ENCODE peak calls at places on chromosomes 3 and 15, in eight cellular contexts. C is body of pancreas; E is WERI-Rb-1; U is CD4-positive, alpha-beta T cell; K is tibial artery; V is BJ; G is fibroblast of villous mesenchyme; P is cardiac fibroblast. H is an unnamed sample.

GRCh38 chr3:31724144-31724543 is 191.4 kb downstream of the STT3B start:
- DNase-seq in P (no peak), G (peak), K (no peak), U (no peak), E (no peak), V (no peak), C (no peak), H (no peak)

GRCh38 chr3:161273589-161274218 is 52.6 kb downstream of the NMD3 start:
- DNase-seq in E (no peak), V (no peak), C (peak), K (no peak), P (peak), U (peak), G (peak), H (no peak)

GRCh38 chr15:74584779-74585178 is 30.9 kb upstream of the CLK3 start:
- DNase-seq in C (no peak), E (no peak), P (no peak), U (no peak), K (no peak), G (no peak), V (no peak), H (no peak)

GRCh38 chr3:190424108-190424477 is 25.6 kb downstream of the TMEM207 start:
- DNase-seq in U (no peak), E (no peak), P (no peak), V (no peak), G (no peak), K (no peak), C (no peak), H (no peak)

GRCh38 chr3:133921592-133921991 is 25.9 kb upstream of the RAB6B start:
- DNase-seq in V (no peak), E (no peak), U (no peak), P (no peak), K (no peak), G (no peak), C (no peak), H (no peak)

GRCh38 chr3:98884675-98885371 is 16.7 kb downstream of the DCBLD2 start:
- DNase-seq in V (no peak), K (no peak), G (peak), P (peak), U (no peak), C (no peak), E (no peak), H (no peak)

GRCh38 chr3:195558602-195559001 is 15.5 kb upstream of the PPP1R2 start:
- DNase-seq in K (no peak), U (no peak), E (peak), G (peak), P (peak), C (peak), V (peak), H (no peak)

GRCh38 chr3:4417449-4417848 is 49.6 kb downstream of the SUMF1 start:
- DNase-seq in V (no peak), P (peak), G (peak), K (peak), E (no peak), C (no peak), U (no peak), H (no peak)

GRCh38 chr3:75101329-75102147 is 487.1 kb upstream of the CNTN3 start:
- DNase-seq in K (no peak), E (no peak), G (no peak), C (no peak), U (no peak), P (no peak), V (no peak), H (no peak)

GRCh38 chr15:56040081-56041035 is 46.9 kb upstream of the NEDD4 start:
- DNase-seq in E (no peak), G (peak), K (peak), V (peak), P (peak), C (peak), U (no peak), H (peak)

GRCh38 chr15:55740981-55741591 is 1.9 kb downstream of the PRTG start:
- DNase-seq in V (no peak), E (no peak), P (no peak), C (no peak), U (no peak), K (no peak), G (peak), H (no peak)

GRCh38 chr3:53773586-53774368 is 72.4 kb downstream of the CHDH start:
- DNase-seq in G (peak), E (no peak), V (peak), C (peak), P (peak), U (no peak), K (no peak), H (peak)

GRCh38 chr3:4508048-4508981 is 15.2 kb downstream of the ITPR1 start:
- DNase-seq in E (no peak), P (no peak), U (no peak), V (no peak), K (no peak), G (no peak), C (no peak), H (no peak)

GRCh38 chr15:71448688-71449114 is 333.4 kb downstream of the THSD4 start:
- DNase-seq in C (peak), E (peak), G (peak), K (no peak), V (no peak), U (no peak), P (peak), H (no peak)

GRCh38 chr3:197309528-197310361 is 11.3 kb upstream of the DLG1 start:
- DNase-seq in U (no peak), G (peak), P (peak), V (peak), C (no peak), E (no peak), K (no peak), H (no peak)

GRCh38 chr3:70310809-70311208 is 1.6 kb downstream of the MDFIC2 start:
- DNase-seq in P (no peak), G (no peak), K (no peak), E (no peak), V (no peak), C (no peak), U (no peak), H (no peak)

GRCh38 chr3:70312336-70312735 is at the start of gene MDFIC2:
- DNase-seq in E (no peak), U (no peak), K (no peak), V (no peak), G (no peak), C (no peak), P (no peak), H (no peak)

GRCh38 chr3:70309591-70309990 is 2.8 kb downstream of the MDFIC2 start:
- DNase-seq in C (no peak), G (no peak), V (no peak), P (no peak), E (no peak), K (no peak), U (no peak), H (no peak)

GRCh38 chr3:70308760-70309159 is 3.7 kb downstream of the MDFIC2 start:
- DNase-seq in K (no peak), C (no peak), P (peak), V (no peak), E (peak), U (no peak), G (no peak), H (no peak)
- TF ChIP-seq CTCF in K (no peak), C (no peak), P (no peak), V (peak), E (peak), U (no peak), G (no peak), H (no peak)

GRCh38 chr3:39637807-39638206 is 170.3 kb downstream of the MOBP start:
- DNase-seq in K (no peak), G (peak), C (no peak), P (peak), E (no peak), U (no peak), V (no peak), H (no peak)
- TF ChIP-seq CTCF in K (no peak), G (peak), C (peak), P (peak), E (peak), U (no peak), V (peak), H (no peak)

DNA sequence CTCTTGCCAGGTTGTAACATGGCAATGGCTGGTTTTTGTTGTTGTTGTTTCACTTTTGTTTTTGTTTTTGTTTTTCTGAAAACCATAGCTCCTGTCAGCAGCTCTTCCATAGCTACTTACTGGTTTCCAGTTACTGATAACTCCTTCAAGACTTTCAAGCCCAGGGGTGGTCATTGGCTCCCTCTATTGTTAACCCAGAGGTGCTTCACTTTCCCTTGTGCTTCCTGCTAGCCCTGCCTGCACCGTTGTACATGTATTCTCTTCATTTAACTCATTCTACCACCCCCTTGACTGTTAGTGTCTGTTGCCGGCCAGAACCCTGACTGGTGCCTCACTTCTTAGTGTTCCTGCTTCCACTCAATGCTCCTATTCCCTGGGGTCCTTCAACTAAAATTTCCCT is 4.2 kb upstream of the TRAT1 start:
- DNase-seq in P (peak), U (peak), K (no peak), V (no peak), E (peak), G (no peak), C (peak), H (no peak)
- TF ChIP-seq CTCF in P (no peak), U (peak), K (no peak), V (no peak), E (peak), G (no peak), C (peak), H (no peak)

GRCh38 chr15:59764775-59765174 is 75.7 kb upstream of the BNIP2 start:
- DNase-seq in V (no peak), P (no peak), U (no peak), G (no peak), E (no peak), K (no peak), C (no peak), H (no peak)
- TF ChIP-seq CTCF in V (no peak), P (no peak), U (no peak), G (no peak), E (no peak), K (no peak), C (no peak), H (no peak)

GRCh38 chr3:46845397-46845859 is 17.8 kb downstream of the MYL3 start:
- DNase-seq in P (peak), K (peak), V (peak), U (no peak), G (peak), C (peak), E (no peak), H (peak)
- TF ChIP-seq CTCF in P (no peak), K (no peak), V (no peak), U (no peak), G (no peak), C (no peak), E (no peak), H (no peak)

GRCh38 chr15:62389887-62390792 is 225.1 kb upstream of the C2CD4B start:
- DNase-seq in E (peak), C (peak), P (peak), V (no peak), G (peak), U (peak), K (peak), H (no peak)

GRCh38 chr15:62393196-62393595 is 228.1 kb upstream of the C2CD4B start:
- DNase-seq in C (no peak), P (peak), E (no peak), G (no peak), U (no peak), V (no peak), K (no peak), H (no peak)

GRCh38 chr15:62391565-62392262 is 226.6 kb upstream of the C2CD4B start:
- DNase-seq in P (peak), G (peak), E (peak), V (no peak), U (no peak), K (peak), C (peak), H (no peak)

GRCh38 chr15:62392411-62392810 is 227.3 kb upstream of the C2CD4B start:
- DNase-seq in C (peak), E (no peak), P (peak), U (no peak), V (no peak), G (peak), K (no peak), H (no peak)

GRCh38 chr15:62390793-62391543 is 225.9 kb upstream of the C2CD4B start:
- DNase-seq in C (peak), P (peak), K (peak), G (peak), U (no peak), E (peak), V (no peak), H (no peak)
- TF ChIP-seq CTCF in C (no peak), P (no peak), K (no peak), G (no peak), U (no peak), E (no peak), V (no peak), H (no peak)

GRCh38 chr3:11720220-11721113 is 76.8 kb upstream of the VGLL4 start:
- DNase-seq in C (peak), K (peak), P (peak), E (peak), G (peak), V (no peak), U (peak), H (no peak)
- TF ChIP-seq CTCF in C (peak), K (no peak), P (no peak), E (no peak), G (no peak), V (no peak), U (no peak), H (no peak)

GRCh38 chr15:31362121-31362520 is 35.5 kb downstream of the KLF13 start:
- DNase-seq in E (no peak), G (no peak), V (no peak), U (no peak), C (no peak), P (no peak), K (no peak), H (no peak)

GRCh38 chr15:31360158-31360561 is 33.5 kb downstream of the KLF13 start:
- DNase-seq in G (no peak), U (no peak), C (no peak), K (no peak), V (no peak), E (no peak), P (no peak), H (no peak)

GRCh38 chr15:31359722-31360111 is 33.1 kb downstream of the KLF13 start:
- DNase-seq in P (no peak), V (no peak), G (no peak), E (no peak), U (no peak), C (no peak), K (no peak), H (no peak)

GRCh38 chr15:31361764-31362120 is 35.1 kb downstream of the KLF13 start:
- DNase-seq in P (no peak), K (no peak), U (no peak), G (no peak), V (no peak), E (no peak), C (no peak), H (no peak)

DNA sequence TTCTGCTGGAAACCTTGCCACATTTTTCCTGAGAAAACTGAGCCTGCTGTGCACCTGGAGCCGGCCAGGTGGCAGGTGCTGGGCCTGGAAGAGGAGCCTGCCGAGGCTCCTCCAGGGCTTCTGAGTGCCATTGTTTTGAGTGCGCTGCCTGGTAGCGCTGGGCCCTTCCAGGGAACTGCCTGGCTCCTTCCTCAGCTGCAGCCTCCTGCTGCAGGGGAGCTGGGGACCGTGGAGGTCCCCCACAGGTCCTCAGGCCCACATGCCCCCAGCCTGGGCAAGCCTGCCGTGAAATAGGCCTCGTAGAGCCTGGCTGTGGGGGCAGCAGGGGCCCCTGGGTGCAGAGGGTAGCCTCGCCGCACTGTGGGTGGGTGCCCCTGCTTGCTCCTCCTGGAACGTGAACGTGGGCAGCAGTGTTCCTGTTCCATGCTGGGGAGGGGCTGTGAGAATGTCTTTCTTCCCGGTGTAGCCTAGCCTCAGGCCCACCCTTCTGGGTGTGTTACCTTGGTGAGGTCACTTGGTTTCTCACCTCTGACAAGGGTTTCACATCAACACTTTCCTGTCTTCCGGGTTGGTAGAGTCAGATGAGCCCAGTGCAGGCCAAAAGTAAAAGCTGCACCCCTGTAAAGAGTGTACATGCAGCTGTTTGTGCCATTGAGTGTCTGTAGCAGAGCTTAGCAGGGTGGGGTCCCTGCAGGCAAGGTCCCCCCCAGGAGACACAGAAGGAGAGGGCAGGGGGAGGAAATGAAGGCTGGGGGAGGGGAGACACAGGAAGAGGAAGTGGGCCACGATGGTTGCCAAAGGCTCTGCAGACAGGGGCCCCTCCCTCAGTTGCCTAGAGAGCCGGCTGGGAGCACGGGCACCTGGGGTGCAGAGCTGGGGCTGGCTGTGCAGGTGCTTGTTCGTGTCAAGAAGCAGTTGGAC is 34.5 kb downstream of the KLF13 start:
- DNase-seq in E (no peak), P (no peak), V (no peak), U (peak), G (no peak), K (no peak), C (peak), H (no peak)
- TF ChIP-seq CTCF in E (no peak), P (no peak), V (no peak), U (no peak), G (no peak), K (no peak), C (no peak), H (no peak)

GRCh38 chr3:156860873-156861272 is 34.7 kb downstream of the LEKR1 start:
- DNase-seq in E (no peak), P (no peak), K (no peak), V (no peak), U (no peak), C (no peak), G (no peak), H (no peak)

GRCh38 chr3:156867174-156867573 is 41.0 kb downstream of the LEKR1 start:
- DNase-seq in E (no peak), P (no peak), C (no peak), U (no peak), K (no peak), V (no peak), G (no peak), H (no peak)

GRCh38 chr3:156862338-156862737 is 36.2 kb downstream of the LEKR1 start:
- DNase-seq in U (no peak), K (no peak), G (no peak), V (no peak), E (no peak), C (no peak), P (peak), H (no peak)

DNA sequence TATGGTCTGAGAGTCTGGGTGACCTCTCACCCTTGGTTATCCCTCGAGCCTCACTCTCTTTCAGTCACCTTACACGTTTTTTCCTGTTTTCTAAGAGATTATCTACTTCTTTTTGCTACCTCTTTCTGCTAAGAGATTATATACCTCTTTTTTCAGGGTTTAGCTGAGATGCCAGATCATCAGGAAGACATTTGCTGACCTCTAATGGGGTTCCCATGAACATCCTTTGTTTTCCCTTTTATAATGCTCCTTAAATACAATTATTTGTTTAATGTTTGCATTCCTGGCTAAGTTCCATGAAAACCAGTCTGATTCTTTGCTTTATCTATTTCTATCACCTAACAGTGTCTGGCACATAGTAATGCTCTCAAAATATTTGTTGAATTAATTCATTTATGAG is 39.6 kb downstream of the LEKR1 start:
- DNase-seq in U (no peak), V (no peak), C (no peak), G (peak), E (no peak), P (peak), K (no peak), H (no peak)
- TF ChIP-seq CTCF in U (no peak), V (peak), C (no peak), G (peak), E (no peak), P (no peak), K (no peak), H (no peak)